ENCODE peak calls at places on chromosome 12, in six cellular contexts. O is body of pancreas, P is left ventricle myocardium inferior, E is stomach, Y is lung, M is fibroblast of lung. U is an unnamed sample.

GRCh38 chr12:104856548-104856947 is 101.5 kb downstream of the SLC41A2 start:
- DNase-seq in M (no peak), Y (no peak), P (no peak), E (no peak), O (no peak), U (no peak)

GRCh38 chr12:132597333-132598283 is 12.8 kb downstream of the LRCOL1 start:
- DNase-seq in E (no peak), Y (no peak), O (no peak), P (no peak), M (peak), U (no peak)

GRCh38 chr12:27580561-27581330 is 56.7 kb downstream of the PPFIBP1 start:
- DNase-seq in P (no peak), E (no peak), O (no peak), M (no peak), Y (no peak), U (no peak)

GRCh38 chr12:56007892-56008471 is 10.9 kb downstream of the SUOX start:
- DNase-seq in P (no peak), Y (no peak), O (peak), E (no peak), M (peak), U (no peak)

GRCh38 chr12:85698937-85699336 is 137.3 kb downstream of the RASSF9 start:
- DNase-seq in Y (no peak), M (no peak), O (no peak), E (no peak), P (no peak), U (no peak)

GRCh38 chr12:6915023-6915788 is 826 bp downstream of the ENO2 start:
- DNase-seq in M (no peak), O (no peak), Y (no peak), E (no peak), P (peak), U (no peak)

GRCh38 chr12:53862206-53862605 is 76.4 kb upstream of the HOXC13 start:
- DNase-seq in E (no peak), O (no peak), Y (no peak), P (no peak), M (no peak), U (no peak)

GRCh38 chr12:108819920-108820699 is 37.3 kb downstream of the SSH1 start:
- DNase-seq in Y (no peak), M (no peak), E (no peak), P (no peak), O (no peak), U (no peak)

GRCh38 chr12:92828565-92828964 is 100.5 kb downstream of the EEA1 start:
- DNase-seq in P (no peak), M (no peak), E (no peak), O (no peak), Y (no peak), U (no peak)

GRCh38 chr12:109093022-109093918 is at the start of gene ALKBH2:
- DNase-seq in O (peak), M (peak), Y (peak), E (peak), P (peak), U (peak)

GRCh38 chr12:48789858-48790326 is 1.0 kb upstream of the ADCY6 start:
- DNase-seq in P (no peak), O (no peak), E (no peak), M (no peak), Y (no peak), U (no peak)

GRCh38 chr12:48793696-48794095 is 4.8 kb upstream of the ADCY6 start:
- DNase-seq in E (no peak), Y (no peak), M (no peak), P (no peak), O (no peak), U (no peak)

GRCh38 chr12:48796976-48797375 is 8.1 kb upstream of the ADCY6 start:
- DNase-seq in M (no peak), O (no peak), Y (no peak), P (no peak), E (no peak), U (no peak)

GRCh38 chr12:48795550-48796455 is 6.9 kb upstream of the ADCY6 start:
- DNase-seq in O (peak), E (peak), Y (peak), M (peak), P (no peak), U (no peak)

DNA sequence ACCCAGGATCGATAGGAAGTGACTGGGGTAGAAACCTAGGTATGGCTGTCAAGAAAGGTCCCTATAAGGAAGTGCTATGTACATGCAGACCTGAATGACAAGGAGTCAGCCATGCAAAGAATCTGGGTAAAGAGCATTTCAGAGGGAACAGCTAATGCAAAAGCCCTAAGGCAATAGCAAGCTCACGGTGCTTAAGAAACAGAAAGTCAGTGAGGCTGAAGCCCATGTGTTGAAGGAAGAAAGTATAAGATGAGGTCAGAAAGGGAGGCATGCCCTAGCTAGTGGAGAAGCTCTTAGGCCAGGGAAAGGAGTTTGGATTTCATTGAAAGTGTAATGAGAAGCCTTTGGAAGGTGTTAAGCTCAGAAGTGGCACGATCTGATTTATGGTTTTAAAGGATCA is 6.0 kb upstream of the ADCY6 start:
- DNase-seq in E (no peak), O (no peak), Y (no peak), M (no peak), P (no peak), U (no peak)
- H3K27ac ChIP-seq in E (peak), O (no peak), Y (no peak), M (no peak), P (no peak), U (no peak)

DNA sequence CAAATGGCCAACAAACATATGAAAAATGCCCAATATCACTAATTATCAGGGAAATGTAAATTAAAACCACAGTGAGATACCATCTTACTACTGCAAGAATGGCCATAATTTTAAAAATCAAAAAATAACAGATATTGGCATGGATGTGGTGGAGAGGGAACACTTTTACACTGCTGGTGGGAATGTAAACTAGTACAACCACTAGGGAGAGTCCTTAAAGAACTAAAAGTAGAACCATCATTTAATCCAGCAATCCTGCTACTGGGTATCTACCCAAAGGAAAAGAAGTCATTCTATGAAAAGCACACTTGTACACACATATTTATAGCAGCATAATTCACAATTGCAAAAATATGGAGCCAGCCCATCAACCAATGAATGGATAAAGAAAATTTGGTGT is 459.7 kb downstream of the GXYLT1 start:
- DNase-seq in E (no peak), O (no peak), Y (no peak), P (no peak), M (no peak), U (no peak)
- TF ChIP-seq CTCF in E (no peak), O (peak), Y (no peak), P (no peak), M (peak), U (no peak)

DNA sequence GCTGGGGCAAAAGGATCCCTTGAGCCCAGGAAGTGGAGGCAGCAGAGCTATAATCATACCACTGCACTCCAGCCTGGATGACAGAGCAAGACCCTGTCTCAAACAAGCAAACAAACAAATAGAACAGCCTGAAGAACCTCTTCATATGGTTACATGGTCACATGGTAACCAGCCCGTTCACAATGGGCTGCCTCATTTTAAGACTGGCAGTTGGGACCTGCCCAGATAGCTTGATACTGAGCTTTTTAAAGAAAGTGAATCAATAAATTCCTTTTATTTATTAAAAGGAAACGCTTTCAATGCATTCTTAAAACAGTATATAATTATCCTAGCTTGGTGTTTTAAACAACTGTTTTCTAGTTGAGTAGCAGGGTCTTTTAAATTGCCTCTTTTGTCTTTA is 10.5 kb downstream of the MLXIP start:
- DNase-seq in Y (no peak), E (no peak), O (peak), M (no peak), P (no peak), U (no peak)
- H3K27ac ChIP-seq in Y (peak), E (peak), O (peak), M (no peak), P (peak), U (no peak)

GRCh38 chr12:21301-22189 is 45.0 kb upstream of the IQSEC3 start:
- DNase-seq in M (no peak), O (no peak), E (no peak), P (no peak), Y (peak), U (no peak)

GRCh38 chr12:22530-23201 is 43.9 kb upstream of the IQSEC3 start:
- DNase-seq in Y (peak), O (no peak), E (no peak), M (no peak), P (no peak), U (no peak)

GRCh38 chr12:20757-21156 is 45.8 kb upstream of the IQSEC3 start:
- DNase-seq in Y (peak), O (no peak), M (no peak), E (no peak), P (no peak), U (no peak)

DNA sequence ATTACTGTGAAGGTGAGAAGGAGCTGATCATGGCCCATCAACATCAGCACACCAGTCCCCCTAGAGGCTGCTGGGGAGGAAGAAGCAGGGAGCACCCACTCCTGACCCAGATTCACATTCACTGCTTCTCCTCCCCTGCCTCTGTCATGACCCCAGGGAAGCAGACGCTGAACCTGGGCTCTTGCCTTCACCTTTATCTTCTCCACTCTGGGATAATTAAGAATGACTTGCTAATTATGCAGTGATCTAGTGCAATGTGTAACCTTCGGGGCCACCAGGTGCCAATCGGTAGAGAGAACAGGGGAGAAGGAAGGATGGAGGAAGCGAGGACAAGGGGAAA is 44.4 kb upstream of the IQSEC3 start:
- DNase-seq in E (no peak), Y (no peak), M (no peak), O (no peak), P (no peak), U (no peak)
- TF ChIP-seq CTCF in E (no peak), Y (no peak), M (no peak), O (no peak), P (no peak), U (no peak)

GRCh38 chr12:80777587-80777986 is 60.9 kb downstream of the MYF5 start:
- DNase-seq in M (no peak), Y (no peak), E (no peak), P (no peak), O (no peak), U (no peak)
- H3K27ac ChIP-seq in M (peak), Y (no peak), E (peak), P (peak), O (peak), U (peak)

DNA sequence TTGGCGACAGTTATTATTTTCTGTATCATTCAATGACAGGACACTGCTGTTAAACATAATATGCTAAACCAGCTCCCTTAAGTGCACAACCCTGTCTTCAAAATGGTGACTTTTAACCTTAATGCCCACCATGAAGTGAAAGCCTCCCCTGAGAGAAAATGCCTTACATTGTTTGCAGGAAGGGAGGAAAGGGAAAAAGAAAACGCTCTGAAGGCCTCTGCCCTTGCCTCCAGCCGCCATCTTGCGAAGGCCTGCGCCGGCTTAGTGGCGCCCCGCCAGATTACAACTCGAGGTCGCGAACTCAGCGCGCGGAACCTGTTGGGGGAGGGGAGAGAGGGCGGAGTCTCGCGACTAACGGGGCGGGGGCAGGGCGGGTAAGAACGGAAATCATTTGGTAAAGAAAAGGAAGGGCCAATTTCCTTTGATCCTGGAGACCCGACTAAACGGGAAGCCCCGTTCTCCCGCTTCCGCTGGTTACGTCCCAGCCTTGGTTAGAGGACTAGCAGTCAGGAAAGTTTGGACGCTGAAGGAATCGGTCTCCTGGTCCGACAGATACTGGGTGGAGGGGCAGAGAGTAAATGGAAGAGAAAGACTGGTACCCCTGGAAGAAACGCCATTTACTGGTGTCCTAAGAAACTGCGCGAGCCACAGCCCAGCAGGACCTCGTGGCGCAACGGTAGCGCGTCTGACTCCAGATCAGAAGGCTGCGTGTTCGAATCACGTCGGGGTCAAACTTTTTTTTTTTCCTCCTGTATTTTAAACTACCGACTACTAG is 11.6 kb upstream of the TMPO start:
- DNase-seq in Y (peak), O (peak), E (peak), M (peak), P (peak), U (peak)
- TF ChIP-seq CTCF in Y (no peak), O (no peak), E (no peak), M (no peak), P (no peak), U (no peak)

GRCh38 chr12:13222076-13222475 is 25.6 kb downstream of the EMP1 start:
- DNase-seq in O (peak), Y (peak), P (no peak), E (peak), M (no peak), U (no peak)
- H3K27ac ChIP-seq in O (no peak), Y (no peak), P (no peak), E (no peak), M (peak), U (no peak)

GRCh38 chr12:51351913-51352532 is 5.5 kb upstream of the CELA1 start:
- DNase-seq in E (no peak), P (no peak), O (peak), Y (peak), M (peak), U (no peak)
- TF ChIP-seq CTCF in E (no peak), P (peak), O (peak), Y (peak), M (peak), U (no peak)

U was measured in coronary artery.